ENCODE peak calls at places on chromosomes 3 and 15, in eight cellular contexts. One of them, this sample, is unnamed. For H3K4me1, the result is how much of the 10 kb centered on the place peaks cover.

GRCh38 chr3:106797461-106797860 is 579.8 kb upstream of the CCDC54 start:
- DNase-seq in astrocyte: no peak
- DNase-seq in lung: no peak
- DNase-seq in Panc1: no peak
- DNase-seq in endodermal cell: no peak
- DNase-seq in body of pancreas: no peak
- DNase-seq in PC-3: no peak
- DNase-seq in CD4-positive, alpha-beta memory T cell: no peak
- DNase-seq in this sample: no peak

GRCh38 chr3:58804914-58805313 is 138.3 kb upstream of the FAM3D start:
- DNase-seq in CD4-positive, alpha-beta memory T cell: no peak
- DNase-seq in lung: no peak
- DNase-seq in astrocyte: peak
- DNase-seq in PC-3: no peak
- DNase-seq in endodermal cell: no peak
- DNase-seq in Panc1: no peak
- DNase-seq in body of pancreas: no peak
- DNase-seq in this sample: no peak

GRCh38 chr3:123397050-123397590 is 51.8 kb downstream of the ADCY5 start:
- DNase-seq in PC-3: no peak
- DNase-seq in lung: no peak
- DNase-seq in body of pancreas: no peak
- DNase-seq in CD4-positive, alpha-beta memory T cell: no peak
- DNase-seq in endodermal cell: no peak
- DNase-seq in Panc1: no peak
- DNase-seq in astrocyte: no peak
- DNase-seq in this sample: no peak

GRCh38 chr3:11774296-11774877 is 72.3 kb downstream of the TAMM41 start:
- DNase-seq in astrocyte: no peak
- DNase-seq in endodermal cell: peak
- DNase-seq in Panc1: no peak
- DNase-seq in body of pancreas: peak
- DNase-seq in lung: peak
- DNase-seq in PC-3: peak
- DNase-seq in CD4-positive, alpha-beta memory T cell: no peak
- DNase-seq in this sample: no peak

GRCh38 chr15:85517086-85517485 is 136.7 kb downstream of the AKAP13 start:
- DNase-seq in lung: no peak
- DNase-seq in body of pancreas: no peak
- DNase-seq in PC-3: no peak
- DNase-seq in Panc1: no peak
- DNase-seq in endodermal cell: no peak
- DNase-seq in CD4-positive, alpha-beta memory T cell: no peak
- DNase-seq in astrocyte: no peak
- DNase-seq in this sample: no peak

GRCh38 chr15:99450896-99451358 is 114.9 kb upstream of the MEF2A start:
- DNase-seq in lung: peak
- DNase-seq in astrocyte: peak
- DNase-seq in CD4-positive, alpha-beta memory T cell: peak
- DNase-seq in Panc1: no peak
- DNase-seq in endodermal cell: peak
- DNase-seq in body of pancreas: peak
- DNase-seq in PC-3: no peak
- DNase-seq in this sample: peak

GRCh38 chr15:48177383-48177874 is 666 bp downstream of the MYEF2 start:
- DNase-seq in astrocyte: peak
- DNase-seq in Panc1: no peak
- DNase-seq in endodermal cell: no peak
- DNase-seq in lung: no peak
- DNase-seq in PC-3: peak
- DNase-seq in body of pancreas: peak
- DNase-seq in CD4-positive, alpha-beta memory T cell: peak
- DNase-seq in this sample: no peak

GRCh38 chr3:46876313-46877300 is 914 bp upstream of the PTH1R start:
- DNase-seq in Panc1: no peak
- DNase-seq in CD4-positive, alpha-beta memory T cell: no peak
- DNase-seq in endodermal cell: no peak
- DNase-seq in astrocyte: no peak
- DNase-seq in lung: no peak
- DNase-seq in body of pancreas: no peak
- DNase-seq in PC-3: no peak
- DNase-seq in this sample: no peak

GRCh38 chr15:64249406-64249805 is 86.6 kb upstream of the PPIB start:
- DNase-seq in lung: no peak
- DNase-seq in astrocyte: peak
- DNase-seq in Panc1: no peak
- DNase-seq in endodermal cell: no peak
- DNase-seq in PC-3: peak
- DNase-seq in CD4-positive, alpha-beta memory T cell: no peak
- DNase-seq in body of pancreas: peak
- DNase-seq in this sample: no peak

GRCh38 chr15:45112592-45113379 is 1.2 kb downstream of the DUOX2 start:
- DNase-seq in lung: no peak
- DNase-seq in body of pancreas: no peak
- DNase-seq in endodermal cell: peak
- DNase-seq in CD4-positive, alpha-beta memory T cell: no peak
- DNase-seq in PC-3: no peak
- DNase-seq in astrocyte: no peak
- DNase-seq in Panc1: no peak
- DNase-seq in this sample: no peak

GRCh38 chr3:94101860-94102259 is 39.0 kb downstream of the NSUN3 start:
- DNase-seq in PC-3: peak
- DNase-seq in Panc1: peak
- DNase-seq in body of pancreas: no peak
- DNase-seq in astrocyte: no peak
- DNase-seq in endodermal cell: no peak
- DNase-seq in CD4-positive, alpha-beta memory T cell: no peak
- DNase-seq in lung: no peak
- DNase-seq in this sample: no peak

GRCh38 chr15:81914734-81915234 is 131.0 kb downstream of the MEX3B start:
- DNase-seq in Panc1: no peak
- DNase-seq in PC-3: no peak
- DNase-seq in body of pancreas: peak
- DNase-seq in CD4-positive, alpha-beta memory T cell: no peak
- DNase-seq in astrocyte: no peak
- DNase-seq in lung: no peak
- DNase-seq in endodermal cell: no peak
- DNase-seq in this sample: peak

GRCh38 chr3:113839551-113839950 is 963 bp downstream of the GRAMD1C start:
- DNase-seq in PC-3: no peak
- DNase-seq in lung: no peak
- DNase-seq in body of pancreas: no peak
- DNase-seq in astrocyte: no peak
- DNase-seq in endodermal cell: no peak
- DNase-seq in CD4-positive, alpha-beta memory T cell: no peak
- DNase-seq in Panc1: no peak
- DNase-seq in this sample: no peak

GRCh38 chr3:69926385-69926784 is 73.1 kb upstream of the SAMMSON start:
- DNase-seq in lung: no peak
- DNase-seq in Panc1: no peak
- DNase-seq in PC-3: no peak
- DNase-seq in astrocyte: no peak
- DNase-seq in CD4-positive, alpha-beta memory T cell: no peak
- DNase-seq in body of pancreas: no peak
- DNase-seq in endodermal cell: no peak
- DNase-seq in this sample: no peak

GRCh38 chr15:92745845-92746271 is 90.3 kb upstream of the FAM174B start:
- DNase-seq in body of pancreas: peak
- DNase-seq in lung: no peak
- DNase-seq in Panc1: no peak
- DNase-seq in CD4-positive, alpha-beta memory T cell: no peak
- DNase-seq in endodermal cell: no peak
- DNase-seq in astrocyte: no peak
- DNase-seq in PC-3: no peak
- DNase-seq in this sample: no peak
- H3K4me1 ChIP-seq in body of pancreas: under half
- H3K4me1 ChIP-seq in lung: under half
- H3K4me1 ChIP-seq in Panc1: under half
- H3K4me1 ChIP-seq in CD4-positive, alpha-beta memory T cell: under half
- H3K4me1 ChIP-seq in endodermal cell: under half
- H3K4me1 ChIP-seq in astrocyte: under half
- H3K4me1 ChIP-seq in PC-3: under half
- H3K4me1 ChIP-seq in this sample: under half

DNA sequence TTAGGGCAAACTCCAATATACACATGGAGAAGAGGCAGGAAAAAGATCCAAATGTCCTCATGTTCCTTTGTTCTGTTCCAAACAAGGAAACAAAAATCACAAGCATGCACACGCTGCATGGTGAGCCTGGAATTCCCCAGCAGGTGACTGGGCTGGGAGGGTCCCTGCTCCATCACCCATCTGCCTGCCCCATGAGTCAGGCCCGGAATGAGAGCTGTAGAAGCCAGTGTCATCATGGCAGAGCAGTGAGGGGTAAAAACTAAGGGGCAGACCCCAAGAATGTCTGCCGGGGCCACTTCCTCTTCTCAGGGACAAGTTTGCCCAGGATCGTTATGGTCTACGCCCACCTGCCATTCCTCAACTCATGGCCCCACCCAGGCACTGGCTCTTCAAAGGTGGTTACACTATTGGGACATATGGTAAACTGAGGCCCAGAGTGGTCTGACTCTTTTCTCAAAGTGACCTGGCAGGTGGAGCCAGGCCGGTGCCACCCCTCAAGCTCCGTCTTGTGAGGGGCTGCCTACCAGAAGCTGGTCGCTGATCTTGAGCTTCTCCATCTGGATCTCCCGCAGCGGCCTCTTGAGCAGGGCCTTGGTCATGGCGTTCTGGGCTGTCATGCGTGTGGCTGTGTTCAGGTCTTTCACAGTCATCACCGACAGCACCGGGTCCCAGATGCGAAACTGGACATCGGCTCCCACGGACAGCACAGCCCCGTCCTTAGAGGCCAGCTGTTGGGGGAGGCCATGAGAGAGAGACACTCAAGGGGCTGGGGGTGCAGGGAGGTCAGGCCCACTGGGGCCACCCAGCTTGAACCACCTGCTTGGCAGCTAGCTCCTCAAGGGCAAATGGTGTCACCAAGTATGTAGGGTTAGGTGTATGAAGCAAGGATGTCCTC is 3.8 kb downstream of the STOML1 start:
- DNase-seq in CD4-positive, alpha-beta memory T cell: no peak
- DNase-seq in astrocyte: peak
- DNase-seq in lung: no peak
- DNase-seq in body of pancreas: peak
- DNase-seq in PC-3: peak
- DNase-seq in endodermal cell: no peak
- DNase-seq in Panc1: no peak
- DNase-seq in this sample: no peak
- H3K27ac ChIP-seq in CD4-positive, alpha-beta memory T cell: no peak
- H3K27ac ChIP-seq in astrocyte: peak
- H3K27ac ChIP-seq in lung: peak
- H3K27ac ChIP-seq in body of pancreas: peak
- H3K27ac ChIP-seq in PC-3: peak
- H3K27ac ChIP-seq in endodermal cell: no peak
- H3K27ac ChIP-seq in Panc1: no peak
- H3K27ac ChIP-seq in this sample: peak

GRCh38 chr3:126571078-126571477 is 12.3 kb upstream of the C3orf22 start:
- DNase-seq in lung: no peak
- DNase-seq in endodermal cell: peak
- DNase-seq in astrocyte: no peak
- DNase-seq in PC-3: no peak
- DNase-seq in Panc1: no peak
- DNase-seq in CD4-positive, alpha-beta memory T cell: no peak
- DNase-seq in body of pancreas: no peak
- DNase-seq in this sample: no peak

GRCh38 chr3:126568776-126569342 is 10.1 kb upstream of the C3orf22 start:
- DNase-seq in Panc1: no peak
- DNase-seq in body of pancreas: no peak
- DNase-seq in CD4-positive, alpha-beta memory T cell: no peak
- DNase-seq in PC-3: no peak
- DNase-seq in endodermal cell: peak
- DNase-seq in astrocyte: no peak
- DNase-seq in lung: no peak
- DNase-seq in this sample: no peak

GRCh38 chr3:126570103-126570541 is 11.4 kb upstream of the C3orf22 start:
- DNase-seq in PC-3: no peak
- DNase-seq in lung: peak
- DNase-seq in Panc1: no peak
- DNase-seq in CD4-positive, alpha-beta memory T cell: no peak
- DNase-seq in body of pancreas: no peak
- DNase-seq in astrocyte: no peak
- DNase-seq in endodermal cell: peak
- DNase-seq in this sample: no peak

GRCh38 chr3:126567696-126568438 is 9.1 kb upstream of the C3orf22 start:
- DNase-seq in CD4-positive, alpha-beta memory T cell: no peak
- DNase-seq in body of pancreas: no peak
- DNase-seq in astrocyte: no peak
- DNase-seq in Panc1: no peak
- DNase-seq in PC-3: peak
- DNase-seq in endodermal cell: peak
- DNase-seq in lung: peak
- DNase-seq in this sample: no peak

DNA sequence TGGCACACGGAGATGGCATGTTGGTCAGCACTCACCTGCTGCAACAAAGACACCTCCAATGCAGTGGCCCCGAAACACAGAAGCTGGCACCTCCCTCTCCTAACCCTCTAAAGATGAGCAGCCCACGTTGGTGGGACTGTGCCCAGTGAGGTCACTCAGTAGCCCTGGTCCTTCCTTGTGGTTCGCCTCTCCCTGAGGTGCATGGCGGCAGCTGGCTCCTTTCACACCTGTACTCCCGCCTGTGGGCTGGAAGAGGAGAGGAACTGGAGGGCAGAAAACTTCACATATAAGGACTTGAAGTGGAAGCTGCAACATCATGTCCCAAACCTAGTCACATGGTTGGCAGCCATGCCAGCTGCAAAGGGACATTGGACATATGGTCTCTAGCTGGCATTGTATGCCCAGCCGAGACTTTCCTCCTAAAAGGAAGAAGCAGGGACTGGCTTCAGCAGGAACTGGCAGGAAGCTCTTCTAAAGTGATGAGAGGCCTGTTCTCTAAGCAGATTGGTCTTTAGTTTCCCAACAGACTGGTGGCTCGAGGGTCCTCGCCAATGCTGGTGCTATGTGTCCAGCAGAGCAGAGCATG is 10.8 kb upstream of the C3orf22 start:
- DNase-seq in endodermal cell: no peak
- DNase-seq in PC-3: no peak
- DNase-seq in lung: no peak
- DNase-seq in body of pancreas: no peak
- DNase-seq in CD4-positive, alpha-beta memory T cell: no peak
- DNase-seq in astrocyte: no peak
- DNase-seq in Panc1: no peak
- DNase-seq in this sample: no peak
- H3K4me3 ChIP-seq in endodermal cell: no peak
- H3K4me3 ChIP-seq in PC-3: no peak
- H3K4me3 ChIP-seq in lung: no peak
- H3K4me3 ChIP-seq in body of pancreas: no peak
- H3K4me3 ChIP-seq in CD4-positive, alpha-beta memory T cell: no peak
- H3K4me3 ChIP-seq in astrocyte: no peak
- H3K4me3 ChIP-seq in Panc1: no peak
- H3K4me3 ChIP-seq in this sample: no peak

DNA sequence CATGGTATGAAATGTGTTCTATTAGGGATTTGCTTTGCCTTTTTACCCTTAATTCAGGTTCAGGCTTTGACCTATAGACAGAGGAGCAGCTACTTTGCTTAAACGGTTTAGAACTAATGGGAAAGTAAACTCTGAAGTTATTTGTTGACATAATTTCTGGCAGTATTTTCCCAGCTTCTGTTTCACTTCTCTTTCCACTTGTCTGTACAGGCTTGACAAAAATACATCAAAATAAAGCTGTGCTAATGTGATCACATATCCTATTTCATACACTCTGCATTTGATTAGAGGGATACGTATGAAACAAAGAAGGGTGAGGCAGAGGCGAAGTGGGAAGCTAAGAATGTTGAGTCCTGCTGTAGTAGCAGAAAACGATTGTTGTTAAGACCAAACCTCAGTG is 389.2 kb upstream of the RARB start:
- DNase-seq in CD4-positive, alpha-beta memory T cell: no peak
- DNase-seq in body of pancreas: no peak
- DNase-seq in PC-3: no peak
- DNase-seq in endodermal cell: no peak
- DNase-seq in lung: no peak
- DNase-seq in Panc1: no peak
- DNase-seq in astrocyte: no peak
- DNase-seq in this sample: no peak
- H3K4me1 ChIP-seq in CD4-positive, alpha-beta memory T cell: under half
- H3K4me1 ChIP-seq in body of pancreas: under half
- H3K4me1 ChIP-seq in PC-3: under half
- H3K4me1 ChIP-seq in endodermal cell: under half
- H3K4me1 ChIP-seq in lung: under half
- H3K4me1 ChIP-seq in Panc1: under half
- H3K4me1 ChIP-seq in astrocyte: under half
- H3K4me1 ChIP-seq in this sample: under half

This sample was measured in right cardiac atrium.